ENCODE peak calls at places on chromosome 4, in ten cellular contexts. One of them, this sample, is unnamed.

GRCh38 chr4:103075435-103075893 is 1.1 kb downstream of the SLC9B2 start:
- DNase-seq in WTC11: no peak
- DNase-seq in stimulated activated CD8-positive, alpha-beta memory T cell treated with anti-CD3 and anti-CD28 coated beads, Interleukin-7, amount 100 ng/mL, for 4 hours: no peak
- DNase-seq in NCI-H748 treated with DMSO at 0.1 percent for 48 hours: no peak
- DNase-seq in NCI-H1105 treated with DMSO at 0.1 percent for 48 hours: no peak
- DNase-seq in omental fat pad: no peak
- DNase-seq in NCI-H524 treated with DMSO at 0.1 percent for 48 hours: no peak
- DNase-seq in ACHN: no peak
- DNase-seq in osteocyte: no peak
- DNase-seq in iris pigment epithelial cell: peak; percentile 45
- DNase-seq in this sample: no peak

GRCh38 chr4:40575846-40576245 is 53.8 kb downstream of the RBM47 start:
- DNase-seq in omental fat pad: no peak
- DNase-seq in stimulated activated CD8-positive, alpha-beta memory T cell treated with anti-CD3 and anti-CD28 coated beads, Interleukin-7, amount 100 ng/mL, for 4 hours: no peak
- DNase-seq in ACHN: no peak
- DNase-seq in NCI-H748 treated with DMSO at 0.1 percent for 48 hours: no peak
- DNase-seq in NCI-H524 treated with DMSO at 0.1 percent for 48 hours: no peak
- DNase-seq in NCI-H1105 treated with DMSO at 0.1 percent for 48 hours: no peak
- DNase-seq in iris pigment epithelial cell: no peak
- DNase-seq in osteocyte: no peak
- DNase-seq in WTC11: peak; percentile 22
- DNase-seq in this sample: no peak

GRCh38 chr4:174873931-174874330 is 44.2 kb upstream of the ADAM29 start:
- DNase-seq in NCI-H1105 treated with DMSO at 0.1 percent for 48 hours: no peak
- DNase-seq in osteocyte: no peak
- DNase-seq in WTC11: no peak
- DNase-seq in NCI-H524 treated with DMSO at 0.1 percent for 48 hours: no peak
- DNase-seq in stimulated activated CD8-positive, alpha-beta memory T cell treated with anti-CD3 and anti-CD28 coated beads, Interleukin-7, amount 100 ng/mL, for 4 hours: no peak
- DNase-seq in ACHN: peak; percentile 47
- DNase-seq in NCI-H748 treated with DMSO at 0.1 percent for 48 hours: peak; percentile 26
- DNase-seq in omental fat pad: no peak
- DNase-seq in iris pigment epithelial cell: peak; percentile 49
- DNase-seq in this sample: no peak

GRCh38 chr4:177952723-177953122 is 510.5 kb upstream of the AGA start:
- DNase-seq in omental fat pad: no peak
- DNase-seq in WTC11: no peak
- DNase-seq in NCI-H524 treated with DMSO at 0.1 percent for 48 hours: no peak
- DNase-seq in osteocyte: no peak
- DNase-seq in stimulated activated CD8-positive, alpha-beta memory T cell treated with anti-CD3 and anti-CD28 coated beads, Interleukin-7, amount 100 ng/mL, for 4 hours: no peak
- DNase-seq in NCI-H1105 treated with DMSO at 0.1 percent for 48 hours: no peak
- DNase-seq in NCI-H748 treated with DMSO at 0.1 percent for 48 hours: no peak
- DNase-seq in iris pigment epithelial cell: no peak
- DNase-seq in ACHN: no peak
- DNase-seq in this sample: no peak

GRCh38 chr4:189185810-189186432 is 754.8 kb upstream of the FRG1 start:
- DNase-seq in ACHN: no peak
- DNase-seq in NCI-H524 treated with DMSO at 0.1 percent for 48 hours: no peak
- DNase-seq in WTC11: peak; percentile 42
- DNase-seq in NCI-H1105 treated with DMSO at 0.1 percent for 48 hours: no peak
- DNase-seq in omental fat pad: no peak
- DNase-seq in osteocyte: no peak
- DNase-seq in iris pigment epithelial cell: no peak
- DNase-seq in stimulated activated CD8-positive, alpha-beta memory T cell treated with anti-CD3 and anti-CD28 coated beads, Interleukin-7, amount 100 ng/mL, for 4 hours: no peak
- DNase-seq in NCI-H748 treated with DMSO at 0.1 percent for 48 hours: no peak
- DNase-seq in this sample: no peak

GRCh38 chr4:176044589-176044951 is 21.1 kb upstream of the WDR17 start:
- DNase-seq in omental fat pad: no peak
- DNase-seq in stimulated activated CD8-positive, alpha-beta memory T cell treated with anti-CD3 and anti-CD28 coated beads, Interleukin-7, amount 100 ng/mL, for 4 hours: no peak
- DNase-seq in osteocyte: no peak
- DNase-seq in NCI-H524 treated with DMSO at 0.1 percent for 48 hours: no peak
- DNase-seq in iris pigment epithelial cell: no peak
- DNase-seq in WTC11: no peak
- DNase-seq in NCI-H748 treated with DMSO at 0.1 percent for 48 hours: no peak
- DNase-seq in NCI-H1105 treated with DMSO at 0.1 percent for 48 hours: no peak
- DNase-seq in ACHN: no peak
- DNase-seq in this sample: no peak

GRCh38 chr4:5186584-5187170 is 135.4 kb downstream of the STK32B start:
- DNase-seq in omental fat pad: no peak
- DNase-seq in ACHN: no peak
- DNase-seq in NCI-H1105 treated with DMSO at 0.1 percent for 48 hours: peak; percentile 23
- DNase-seq in osteocyte: no peak
- DNase-seq in iris pigment epithelial cell: no peak
- DNase-seq in NCI-H748 treated with DMSO at 0.1 percent for 48 hours: peak; percentile 19
- DNase-seq in NCI-H524 treated with DMSO at 0.1 percent for 48 hours: no peak
- DNase-seq in WTC11: no peak
- DNase-seq in stimulated activated CD8-positive, alpha-beta memory T cell treated with anti-CD3 and anti-CD28 coated beads, Interleukin-7, amount 100 ng/mL, for 4 hours: no peak
- DNase-seq in this sample: no peak

GRCh38 chr4:53688186-53688790 is 97.0 kb upstream of the LNX1 start:
- DNase-seq in osteocyte: no peak
- DNase-seq in iris pigment epithelial cell: peak; percentile 100
- DNase-seq in ACHN: peak; percentile 30
- DNase-seq in NCI-H748 treated with DMSO at 0.1 percent for 48 hours: no peak
- DNase-seq in stimulated activated CD8-positive, alpha-beta memory T cell treated with anti-CD3 and anti-CD28 coated beads, Interleukin-7, amount 100 ng/mL, for 4 hours: no peak
- DNase-seq in NCI-H1105 treated with DMSO at 0.1 percent for 48 hours: no peak
- DNase-seq in NCI-H524 treated with DMSO at 0.1 percent for 48 hours: no peak
- DNase-seq in omental fat pad: no peak
- DNase-seq in WTC11: no peak
- DNase-seq in this sample: no peak

GRCh38 chr4:96486563-96486962 is 646.7 kb downstream of the PDHA2 start:
- DNase-seq in WTC11: no peak
- DNase-seq in NCI-H524 treated with DMSO at 0.1 percent for 48 hours: no peak
- DNase-seq in iris pigment epithelial cell: no peak
- DNase-seq in osteocyte: no peak
- DNase-seq in ACHN: no peak
- DNase-seq in stimulated activated CD8-positive, alpha-beta memory T cell treated with anti-CD3 and anti-CD28 coated beads, Interleukin-7, amount 100 ng/mL, for 4 hours: no peak
- DNase-seq in NCI-H1105 treated with DMSO at 0.1 percent for 48 hours: no peak
- DNase-seq in NCI-H748 treated with DMSO at 0.1 percent for 48 hours: no peak
- DNase-seq in omental fat pad: no peak
- DNase-seq in this sample: no peak

GRCh38 chr4:89254847-89255246 is 52.8 kb downstream of the GPRIN3 start:
- DNase-seq in NCI-H1105 treated with DMSO at 0.1 percent for 48 hours: peak; percentile 1
- DNase-seq in iris pigment epithelial cell: peak; percentile 18
- DNase-seq in WTC11: no peak
- DNase-seq in ACHN: peak; percentile 14
- DNase-seq in omental fat pad: no peak
- DNase-seq in NCI-H748 treated with DMSO at 0.1 percent for 48 hours: no peak
- DNase-seq in stimulated activated CD8-positive, alpha-beta memory T cell treated with anti-CD3 and anti-CD28 coated beads, Interleukin-7, amount 100 ng/mL, for 4 hours: peak; percentile 2
- DNase-seq in NCI-H524 treated with DMSO at 0.1 percent for 48 hours: no peak
- DNase-seq in osteocyte: no peak
- DNase-seq in this sample: peak; percentile 33

GRCh38 chr4:2842667-2843022 is 999 bp upstream of the ADD1 start:
- DNase-seq in omental fat pad: no peak
- DNase-seq in NCI-H1105 treated with DMSO at 0.1 percent for 48 hours: no peak
- DNase-seq in iris pigment epithelial cell: no peak
- DNase-seq in stimulated activated CD8-positive, alpha-beta memory T cell treated with anti-CD3 and anti-CD28 coated beads, Interleukin-7, amount 100 ng/mL, for 4 hours: no peak
- DNase-seq in NCI-H748 treated with DMSO at 0.1 percent for 48 hours: no peak
- DNase-seq in WTC11: no peak
- DNase-seq in ACHN: no peak
- DNase-seq in NCI-H524 treated with DMSO at 0.1 percent for 48 hours: no peak
- DNase-seq in osteocyte: no peak
- DNase-seq in this sample: no peak

GRCh38 chr4:131370846-131371245 is 1778.2 kb upstream of the PCDH10 start:
- DNase-seq in WTC11: no peak
- DNase-seq in omental fat pad: no peak
- DNase-seq in NCI-H748 treated with DMSO at 0.1 percent for 48 hours: peak; percentile 72
- DNase-seq in osteocyte: no peak
- DNase-seq in NCI-H1105 treated with DMSO at 0.1 percent for 48 hours: peak; percentile 90
- DNase-seq in ACHN: peak; percentile 8
- DNase-seq in stimulated activated CD8-positive, alpha-beta memory T cell treated with anti-CD3 and anti-CD28 coated beads, Interleukin-7, amount 100 ng/mL, for 4 hours: no peak
- DNase-seq in iris pigment epithelial cell: no peak
- DNase-seq in NCI-H524 treated with DMSO at 0.1 percent for 48 hours: no peak
- DNase-seq in this sample: no peak

GRCh38 chr4:101865501-101866062 is 75.1 kb downstream of the BANK1 start:
- DNase-seq in ACHN: no peak
- DNase-seq in WTC11: no peak
- DNase-seq in iris pigment epithelial cell: peak; percentile 32
- DNase-seq in NCI-H748 treated with DMSO at 0.1 percent for 48 hours: no peak
- DNase-seq in stimulated activated CD8-positive, alpha-beta memory T cell treated with anti-CD3 and anti-CD28 coated beads, Interleukin-7, amount 100 ng/mL, for 4 hours: no peak
- DNase-seq in omental fat pad: no peak
- DNase-seq in osteocyte: no peak
- DNase-seq in NCI-H524 treated with DMSO at 0.1 percent for 48 hours: no peak
- DNase-seq in NCI-H1105 treated with DMSO at 0.1 percent for 48 hours: no peak
- DNase-seq in this sample: no peak

GRCh38 chr4:175414602-175415001 is 397.5 kb downstream of the GPM6A start:
- DNase-seq in NCI-H524 treated with DMSO at 0.1 percent for 48 hours: no peak
- DNase-seq in iris pigment epithelial cell: no peak
- DNase-seq in osteocyte: no peak
- DNase-seq in NCI-H1105 treated with DMSO at 0.1 percent for 48 hours: no peak
- DNase-seq in NCI-H748 treated with DMSO at 0.1 percent for 48 hours: no peak
- DNase-seq in WTC11: no peak
- DNase-seq in stimulated activated CD8-positive, alpha-beta memory T cell treated with anti-CD3 and anti-CD28 coated beads, Interleukin-7, amount 100 ng/mL, for 4 hours: no peak
- DNase-seq in omental fat pad: no peak
- DNase-seq in ACHN: no peak
- DNase-seq in this sample: no peak

GRCh38 chr4:173752610-173753009 is 222.6 kb upstream of the HAND2 start:
- DNase-seq in omental fat pad: no peak
- DNase-seq in NCI-H748 treated with DMSO at 0.1 percent for 48 hours: no peak
- DNase-seq in NCI-H524 treated with DMSO at 0.1 percent for 48 hours: no peak
- DNase-seq in osteocyte: no peak
- DNase-seq in stimulated activated CD8-positive, alpha-beta memory T cell treated with anti-CD3 and anti-CD28 coated beads, Interleukin-7, amount 100 ng/mL, for 4 hours: no peak
- DNase-seq in ACHN: peak; percentile 56
- DNase-seq in iris pigment epithelial cell: peak; percentile 10
- DNase-seq in NCI-H1105 treated with DMSO at 0.1 percent for 48 hours: no peak
- DNase-seq in WTC11: peak; percentile 88
- DNase-seq in this sample: no peak

GRCh38 chr4:53586121-53586816 is 5.0 kb downstream of the LNX1 start:
- DNase-seq in NCI-H748 treated with DMSO at 0.1 percent for 48 hours: no peak
- DNase-seq in osteocyte: no peak
- DNase-seq in iris pigment epithelial cell: peak; percentile 97
- DNase-seq in stimulated activated CD8-positive, alpha-beta memory T cell treated with anti-CD3 and anti-CD28 coated beads, Interleukin-7, amount 100 ng/mL, for 4 hours: no peak
- DNase-seq in NCI-H524 treated with DMSO at 0.1 percent for 48 hours: no peak
- DNase-seq in WTC11: no peak
- DNase-seq in ACHN: no peak
- DNase-seq in omental fat pad: no peak
- DNase-seq in NCI-H1105 treated with DMSO at 0.1 percent for 48 hours: no peak
- DNase-seq in this sample: no peak

GRCh38 chr4:15756361-15756861 is 21.7 kb upstream of the CD38 start:
- DNase-seq in ACHN: no peak
- DNase-seq in NCI-H524 treated with DMSO at 0.1 percent for 48 hours: no peak
- DNase-seq in NCI-H1105 treated with DMSO at 0.1 percent for 48 hours: no peak
- DNase-seq in WTC11: no peak
- DNase-seq in stimulated activated CD8-positive, alpha-beta memory T cell treated with anti-CD3 and anti-CD28 coated beads, Interleukin-7, amount 100 ng/mL, for 4 hours: peak; percentile 64
- DNase-seq in NCI-H748 treated with DMSO at 0.1 percent for 48 hours: no peak
- DNase-seq in osteocyte: no peak
- DNase-seq in omental fat pad: no peak
- DNase-seq in iris pigment epithelial cell: peak; percentile 73
- DNase-seq in this sample: peak; percentile 53